ENCODE peak calls at places on chromosomes 3 and 15, in ten cellular contexts. L, Z, X, S, V, J, O, R, U and N are unnamed samples.

GRCh38 chr15:78676424-78677110 is 35.6 kb upstream of the CHRNB4 start:
- DNase-seq in S (no peak), R (no peak), L (no peak), X (no peak), O (no peak), U (peak; percentile 73), Z (no peak), V (no peak), J (no peak), N (no peak)

GRCh38 chr3:132228923-132229322 is 88.3 kb upstream of the ACP3 start:
- DNase-seq in R (no peak), S (no peak), X (no peak), J (no peak), L (no peak), Z (peak; percentile 18), U (no peak), O (no peak), V (no peak), N (no peak)

GRCh38 chr3:68103811-68104210 is 449.4 kb upstream of the SUCLG2 start:
- DNase-seq in J (no peak), R (no peak), Z (no peak), S (no peak), X (no peak), L (no peak), O (no peak), U (no peak), V (no peak), N (no peak)

GRCh38 chr15:45604321-45604720 is 17.1 kb downstream of the BLOC1S6 start:
- DNase-seq in L (no peak), Z (peak; percentile 30), S (no peak), X (no peak), R (no peak), U (no peak), V (no peak), J (no peak), O (no peak), N (no peak)

GRCh38 chr3:55648591-55649318 is 161.6 kb upstream of the WNT5A start:
- DNase-seq in O (no peak), U (peak; percentile 88), J (no peak), L (no peak), X (no peak), V (no peak), R (no peak), Z (no peak), S (no peak), N (no peak)

GRCh38 chr15:52112203-52112750 is 298 bp downstream of the BCL2L10 start:
- DNase-seq in X (peak; percentile 21), U (peak; percentile 57), Z (no peak), O (peak; percentile 30), S (no peak), R (no peak), J (peak; percentile 59), L (no peak), V (no peak), N (peak; percentile 51)

GRCh38 chr3:114624047-114624445 is 330.2 kb downstream of the TIGIT start:
- DNase-seq in J (peak; percentile 49), U (no peak), V (peak; percentile 22), Z (peak; percentile 69), O (no peak), L (peak; percentile 41), S (no peak), X (no peak), R (peak; percentile 47), N (no peak)

GRCh38 chr3:183533410-183534132 is 21.9 kb downstream of the KLHL6 start:
- DNase-seq in O (no peak), S (no peak), J (no peak), R (no peak), U (peak; percentile 40), V (no peak), Z (peak; percentile 11), X (no peak), L (no peak), N (no peak)

GRCh38 chr3:145133281-145133680 is 1027.7 kb downstream of the PLOD2 start:
- DNase-seq in U (no peak), J (no peak), S (no peak), Z (no peak), O (no peak), V (no peak), X (no peak), R (no peak), L (no peak), N (no peak)

GRCh38 chr3:46926039-46926438 is 48.5 kb downstream of the PTH1R start:
- DNase-seq in S (no peak), R (no peak), O (no peak), U (no peak), J (no peak), X (peak; percentile 25), Z (peak; percentile 65), L (no peak), V (no peak), N (no peak)

GRCh38 chr3:17038141-17038540 is 153.4 kb downstream of the PLCL2 start:
- DNase-seq in U (no peak), O (no peak), J (no peak), S (no peak), L (no peak), Z (no peak), R (no peak), V (no peak), X (no peak), N (no peak)

GRCh38 chr15:71761649-71762048 is 48.7 kb upstream of the NR2E3 start:
- DNase-seq in Z (peak; percentile 93), L (peak; percentile 45), X (no peak), S (peak; percentile 71), U (no peak), V (peak; percentile 88), R (peak; percentile 64), O (no peak), J (peak; percentile 84), N (no peak)

GRCh38 chr3:196063049-196063448 is 18.8 kb downstream of the TFRC start:
- DNase-seq in U (no peak), Z (peak; percentile 82), O (no peak), R (no peak), J (peak; percentile 26), L (no peak), X (no peak), V (no peak), S (no peak), N (no peak)

GRCh38 chr15:74621936-74622335 is 6.3 kb downstream of the CLK3 start:
- DNase-seq in S (no peak), L (no peak), V (no peak), X (no peak), O (peak; percentile 83), J (no peak), R (no peak), U (peak; percentile 93), Z (no peak), N (no peak)

GRCh38 chr15:59492389-59493377 is 54.7 kb downstream of the FAM81A start:
- DNase-seq in X (peak; percentile 19), S (peak; percentile 32), V (peak; percentile 61), Z (peak; percentile 70), U (peak; percentile 63), L (peak; percentile 21), J (peak; percentile 78), O (peak; percentile 72), R (peak; percentile 45), N (peak; percentile 48)

GRCh38 chr3:183485093-183485492 is 56.7 kb upstream of the MCF2L2 start:
- DNase-seq in L (no peak), S (no peak), O (no peak), R (no peak), U (no peak), V (no peak), Z (no peak), X (no peak), J (no peak), N (no peak)

GRCh38 chr3:176275113-176275512 is 922.2 kb downstream of the TBL1XR1 start:
- DNase-seq in U (no peak), V (no peak), J (no peak), S (no peak), X (no peak), L (no peak), Z (no peak), O (no peak), R (no peak), N (no peak)

GRCh38 chr15:42727740-42728355 is 9.1 kb downstream of the CDAN1 start:
- DNase-seq in L (no peak), X (peak; percentile 49), S (no peak), Z (no peak), J (no peak), U (peak; percentile 59), O (no peak), R (no peak), V (no peak), N (no peak)

GRCh38 chr15:50181206-50181982 is 602 bp upstream of the SLC27A2 start:
- DNase-seq in V (no peak), X (no peak), Z (no peak), S (no peak), U (peak; percentile 57), L (no peak), O (no peak), J (no peak), R (no peak), N (no peak)

GRCh38 chr15:80154336-80154735 is 1.5 kb downstream of the FAH start:
- DNase-seq in R (no peak), U (no peak), S (no peak), Z (peak; percentile 27), V (no peak), X (no peak), O (no peak), L (no peak), J (no peak), N (no peak)

GRCh38 chr15:36880226-36880912 is 220.0 kb downstream of the MEIS2 start:
- DNase-seq in V (no peak), L (no peak), J (no peak), S (no peak), Z (no peak), U (peak; percentile 79), O (no peak), R (no peak), X (no peak), N (no peak)

GRCh38 chr3:117706731-117707130 is 997.2 kb downstream of the TUSC7 start:
- DNase-seq in V (no peak), O (no peak), Z (no peak), J (no peak), S (no peak), R (no peak), U (no peak), L (no peak), X (no peak), N (no peak)

GRCh38 chr3:168123211-168124173 is 27.8 kb upstream of the GOLIM4 start:
- DNase-seq in X (no peak), L (no peak), Z (no peak), R (no peak), U (no peak), S (no peak), J (no peak), V (no peak), O (no peak), N (no peak)

GRCh38 chr3:37988931-37989525 is 1.6 kb upstream of the VILL start:
- DNase-seq in R (no peak), L (no peak), X (no peak), J (no peak), S (no peak), V (no peak), O (no peak), Z (no peak), U (no peak), N (no peak)

GRCh38 chr3:69085543-69086132 is 901 bp downstream of the ARL6IP5 start:
- DNase-seq in R (no peak), V (no peak), O (peak; percentile 68), S (no peak), J (peak; percentile 26), U (no peak), X (no peak), Z (peak; percentile 23), L (no peak), N (no peak)

GRCh38 chr3:71430941-71431552 is 152.5 kb downstream of the FOXP1 start:
- DNase-seq in O (no peak), V (peak; percentile 87), X (no peak), J (no peak), L (no peak), Z (peak; percentile 22), S (no peak), R (no peak), U (no peak), N (no peak)

GRCh38 chr3:66822059-66823009 is 175.8 kb upstream of the KBTBD8 start:
- DNase-seq in J (peak; percentile 63), L (peak; percentile 42), U (peak; percentile 54), S (peak; percentile 46), O (peak; percentile 65), X (peak; percentile 9), Z (peak; percentile 66), R (peak; percentile 31), V (no peak), N (peak; percentile 69)

GRCh38 chr3:38723569-38724391 is 74.3 kb upstream of the SCN5A start:
- DNase-seq in L (no peak), X (no peak), U (no peak), Z (peak; percentile 15), J (no peak), R (no peak), O (no peak), S (no peak), V (no peak), N (no peak)